ENCODE peak calls at places on chromosomes 12 and 14, in seven cellular contexts. V is H7; P is CD4-positive, alpha-beta T cell; T is anterior cingulate cortex; R is frontal cortex; S is Calu3; G is myocyte. D is an unnamed sample.

GRCh38 chr12:18690653-18691052 is 47.2 kb downstream of the PLCZ1 start:
- DNase-seq in P (no peak), R (no peak), G (peak), V (no peak), S (peak), T (no peak), D (no peak)

GRCh38 chr14:74584966-74585365 is 27.1 kb downstream of the LTBP2 start:
- DNase-seq in G (no peak), V (no peak), S (no peak), P (no peak), T (no peak), R (no peak), D (no peak)

GRCh38 chr14:62692490-62693106 is 352.7 kb downstream of the KCNH5 start:
- DNase-seq in P (no peak), G (no peak), S (no peak), T (no peak), R (no peak), V (no peak), D (no peak)

GRCh38 chr12:12872934-12873275 is 18.5 kb upstream of the GPRC5A start:
- DNase-seq in P (no peak), T (no peak), R (no peak), V (no peak), G (no peak), S (no peak), D (no peak)

GRCh38 chr12:20122274-20122673 is 246.1 kb upstream of the PDE3A start:
- DNase-seq in S (no peak), G (no peak), V (no peak), R (no peak), P (no peak), T (no peak), D (no peak)

GRCh38 chr12:104703372-104703771 is 246.6 kb downstream of the CHST11 start:
- DNase-seq in G (no peak), T (no peak), V (no peak), R (no peak), S (no peak), P (no peak), D (no peak)

GRCh38 chr12:65876898-65877721 is 52.8 kb downstream of the HMGA2 start:
- DNase-seq in S (peak), V (no peak), G (no peak), R (no peak), T (no peak), P (no peak), D (no peak)

GRCh38 chr14:90276627-90277367 is 20.4 kb downstream of the PSMC1 start:
- DNase-seq in S (no peak), T (no peak), R (no peak), P (no peak), G (peak), V (peak), D (no peak)

GRCh38 chr12:28023156-28023887 is 50.8 kb upstream of the PTHLH start:
- DNase-seq in G (peak), T (no peak), V (no peak), R (no peak), S (peak), P (no peak), D (no peak)

GRCh38 chr12:30643366-30643765 is 52.3 kb downstream of the IPO8 start:
- DNase-seq in S (peak), P (no peak), V (no peak), G (peak), T (no peak), R (no peak), D (no peak)

D was measured in hippocampal formation.